ENCODE peak calls at places on chromosomes 5 and 9, in seven cellular contexts. B is right atrium auricular region, U is body of pancreas, M is NB4, R is endothelial cell, S is natural killer cell, G is AG04449. D is an unnamed sample.

GRCh38 chr9:133737774-133738038 is 446 bp downstream of the SARDH start:
- DNase-seq in B (no peak), U (no peak), M (no peak), R (no peak), S (no peak), G (no peak), D (peak)

GRCh38 chr9:117782931-117783788 is 79.0 kb downstream of the TLR4 start:
- DNase-seq in B (peak), U (peak), M (peak), R (peak), S (peak), G (no peak), D (peak)

GRCh38 chr5:111512026-111512405 is 319 bp downstream of the STARD4 start:
- DNase-seq in B (peak), U (no peak), M (no peak), R (no peak), S (no peak), G (no peak), D (peak)

GRCh38 chr5:95375591-95375990 is 15.6 kb upstream of the FAM81B start:
- DNase-seq in B (no peak), U (no peak), M (no peak), R (no peak), S (no peak), G (no peak), D (no peak)

GRCh38 chr5:172351240-172351778 is 67.7 kb upstream of the UBTD2 start:
- DNase-seq in B (no peak), U (peak), M (no peak), R (no peak), S (no peak), G (no peak), D (no peak)

GRCh38 chr5:153565822-153566221 is 75.4 kb downstream of the GRIA1 start:
- DNase-seq in B (no peak), U (no peak), M (no peak), R (no peak), S (no peak), G (peak), D (no peak)

GRCh38 chr5:89045216-89045615 is 162.2 kb upstream of the MEF2C start:
- DNase-seq in B (no peak), U (no peak), M (no peak), R (no peak), S (no peak), G (no peak), D (no peak)

GRCh38 chr5:159332800-159333563 is 2.7 kb upstream of the IL12B start:
- DNase-seq in B (no peak), U (no peak), M (peak), R (no peak), S (no peak), G (no peak), D (no peak)

GRCh38 chr5:168885324-168886120 is 306.4 kb upstream of the PANK3 start:
- DNase-seq in B (peak), U (no peak), M (no peak), R (no peak), S (no peak), G (no peak), D (no peak)

GRCh38 chr5:137932800-137933199 is 43.5 kb downstream of the PKD2L2 start:
- DNase-seq in B (no peak), U (no peak), M (no peak), R (no peak), S (no peak), G (no peak), D (no peak)

GRCh38 chr5:32936329-32936728 is 225.2 kb downstream of the NPR3 start:
- DNase-seq in B (no peak), U (no peak), M (no peak), R (no peak), S (no peak), G (no peak), D (no peak)

GRCh38 chr5:158786390-158786789 is 313.3 kb downstream of the EBF1 start:
- DNase-seq in B (no peak), U (no peak), M (no peak), R (no peak), S (no peak), G (no peak), D (no peak)

GRCh38 chr5:38780950-38781349 is 64.9 kb upstream of the OSMR start:
- DNase-seq in B (peak), U (peak), M (no peak), R (no peak), S (no peak), G (no peak), D (no peak)

GRCh38 chr9:87850405-87850804 is 32.3 kb upstream of the SPATA31E1 start:
- DNase-seq in B (no peak), U (no peak), M (no peak), R (no peak), S (no peak), G (peak), D (no peak)

GRCh38 chr5:7745882-7746735 is 104.8 kb downstream of the CFAP90 start:
- DNase-seq in B (peak), U (peak), M (peak), R (peak), S (no peak), G (peak), D (no peak)

GRCh38 chr9:114804504-114804903 is 1.3 kb downstream of the TNFSF15 start:
- DNase-seq in B (no peak), U (peak), M (peak), R (no peak), S (no peak), G (peak), D (no peak)

GRCh38 chr5:78675956-78676727 is 27.6 kb upstream of the LHFPL2 start:
- DNase-seq in B (no peak), U (no peak), M (no peak), R (no peak), S (no peak), G (no peak), D (no peak)

GRCh38 chr5:120564013-120564412 is 99.9 kb downstream of the PRR16 start:
- DNase-seq in B (no peak), U (no peak), M (no peak), R (no peak), S (no peak), G (no peak), D (no peak)

GRCh38 chr5:82613886-82614285 is 335.7 kb upstream of the RPS23 start:
- DNase-seq in B (no peak), U (no peak), M (no peak), R (no peak), S (no peak), G (no peak), D (no peak)

GRCh38 chr9:69603656-69604055 is 68.5 kb downstream of the APBA1 start:
- DNase-seq in B (no peak), U (no peak), M (no peak), R (no peak), S (no peak), G (no peak), D (no peak)

GRCh38 chr9:27407966-27408365 is 111.0 kb upstream of the EQTN start:
- DNase-seq in B (no peak), U (no peak), M (no peak), R (no peak), S (no peak), G (no peak), D (no peak)

GRCh38 chr5:135594416-135594960 is 15.7 kb upstream of the CXCL14 start:
- DNase-seq in B (no peak), U (no peak), M (no peak), R (no peak), S (no peak), G (no peak), D (peak)

GRCh38 chr5:96901384-96901783 is 25.1 kb downstream of the ERAP2 start:
- DNase-seq in B (no peak), U (no peak), M (no peak), R (no peak), S (no peak), G (no peak), D (no peak)
- TF ChIP-seq CTCF in B (no peak), U (no peak), M (no peak), R (no peak), S (no peak), G (no peak), D (no peak)

DNA sequence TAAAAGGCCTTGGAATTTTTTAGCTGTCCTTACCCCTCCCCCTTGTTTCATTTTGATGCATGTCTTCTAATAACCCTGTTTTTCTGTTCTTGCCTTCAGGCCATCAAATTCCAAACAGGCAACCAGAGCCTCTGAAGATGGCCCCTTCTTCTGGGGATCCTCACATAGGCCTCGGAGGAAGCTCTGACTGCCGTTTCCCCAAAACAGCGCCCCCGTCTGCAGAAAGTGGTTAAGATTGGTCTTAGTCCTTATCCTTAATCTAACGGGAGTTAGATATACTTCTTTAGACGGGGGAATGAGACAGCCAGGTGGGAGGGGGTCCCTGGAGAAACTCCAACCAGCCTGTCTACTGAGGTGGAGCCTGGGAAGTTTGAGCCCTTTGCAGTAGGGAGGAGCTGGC is 226.3 kb upstream of the ZNF608 start:
- DNase-seq in B (no peak), U (no peak), M (no peak), R (no peak), S (no peak), G (no peak), D (no peak)
- TF ChIP-seq CTCF in B (no peak), U (no peak), M (no peak), R (no peak), S (no peak), G (no peak), D (peak)

DNA sequence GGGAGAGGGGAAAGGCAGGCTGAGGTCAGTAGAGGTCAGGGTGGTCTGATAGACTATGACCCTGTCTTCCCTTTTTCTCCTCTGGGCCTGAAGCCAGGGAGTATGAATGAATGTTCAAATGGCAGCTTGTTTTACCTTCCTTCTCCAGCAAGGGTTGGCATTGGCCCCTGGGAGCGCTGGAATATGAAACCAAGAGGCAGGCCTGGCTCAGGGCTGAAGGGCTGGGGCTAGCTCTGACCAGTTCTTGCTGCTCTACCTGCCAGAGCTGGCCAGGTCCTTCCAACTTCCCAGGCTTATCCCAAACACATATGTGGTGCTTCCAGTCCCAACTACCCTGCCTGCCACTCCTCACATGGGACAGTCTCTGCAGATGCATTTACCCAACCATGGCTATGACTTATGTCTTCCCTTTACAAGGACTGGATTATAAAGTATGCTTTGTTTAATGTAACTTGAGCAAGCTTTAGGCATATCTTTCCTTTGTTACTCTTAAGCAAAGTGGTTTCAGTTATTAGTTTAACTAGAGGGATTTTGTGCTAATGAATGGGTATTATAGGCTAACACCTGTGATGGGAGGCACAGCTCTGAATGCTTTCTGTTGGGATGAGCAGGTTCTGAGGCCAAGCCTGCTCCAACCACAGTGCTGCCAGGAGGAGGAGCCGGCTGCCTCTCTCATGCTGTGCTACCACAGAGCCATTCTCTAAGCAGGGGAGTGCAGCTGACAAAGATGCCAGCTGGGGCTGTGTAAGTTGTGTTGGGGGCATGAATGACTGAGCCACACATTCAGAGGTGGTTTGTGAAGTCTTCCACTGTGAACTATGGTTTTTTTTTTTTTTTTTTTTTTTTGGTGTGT is 6.1 kb downstream of the CCNI2 start:
- DNase-seq in B (no peak), U (peak), M (peak), R (peak), S (no peak), G (no peak), D (peak)
- TF ChIP-seq CTCF in B (peak), U (no peak), M (peak), R (no peak), S (no peak), G (peak), D (no peak)

GRCh38 chr9:106560540-106560939 is 302.4 kb upstream of the ZNF462 start:
- DNase-seq in B (no peak), U (no peak), M (peak), R (no peak), S (no peak), G (no peak), D (no peak)
- TF ChIP-seq CTCF in B (peak), U (no peak), M (peak), R (peak), S (no peak), G (no peak), D (peak)

DNA sequence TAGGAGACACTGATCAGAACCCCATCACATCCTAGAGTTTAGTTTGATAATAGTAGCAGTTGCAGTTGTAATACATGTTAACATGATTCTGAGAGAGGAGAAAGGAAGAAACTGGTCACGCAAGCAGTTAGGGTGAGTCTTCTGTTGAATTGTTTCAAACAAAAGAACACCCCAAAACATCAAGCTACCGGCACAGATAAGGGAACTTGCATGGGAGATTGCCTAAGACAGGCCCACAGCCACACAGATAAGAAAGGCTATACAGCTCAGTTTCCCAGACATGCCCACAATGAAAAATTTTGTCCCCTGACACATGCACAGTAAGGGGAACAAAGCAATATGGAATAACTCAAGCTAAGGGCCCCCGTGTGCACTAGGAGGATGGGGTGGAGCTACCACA is 15.9 kb downstream of the HSPB3 start:
- DNase-seq in B (no peak), U (no peak), M (no peak), R (no peak), S (no peak), G (no peak), D (no peak)
- TF ChIP-seq CTCF in B (no peak), U (no peak), M (no peak), R (no peak), S (no peak), G (no peak), D (no peak)

D was measured in osteocyte.